ENCODE peak calls at places on chromosomes 5 and 9, in ten cellular contexts. X, R, J, G, K, F, C, V, P and D are unnamed samples.

GRCh38 chr5:159965031-159965837 is 43.7 kb upstream of the TTC1 start:
- DNase-seq in V (peak), J (no peak), C (peak), G (no peak), R (peak), P (peak), K (peak), F (peak), X (peak), D (no peak)

GRCh38 chr9:124602204-124602603 is 95.0 kb upstream of the NR5A1 start:
- DNase-seq in J (no peak), K (no peak), X (no peak), R (no peak), C (peak), G (no peak), V (no peak), F (no peak), P (no peak), D (no peak)

GRCh38 chr9:121975801-121976277 is 117.3 kb downstream of the TTLL11 start:
- DNase-seq in V (no peak), C (peak), G (no peak), X (no peak), J (no peak), K (no peak), P (no peak), F (no peak), R (no peak), D (no peak)

GRCh38 chr5:37495668-37496067 is 116.5 kb downstream of the WDR70 start:
- DNase-seq in J (peak), X (no peak), F (no peak), P (no peak), C (peak), G (no peak), R (no peak), V (no peak), K (peak), D (no peak)

GRCh38 chr5:171867786-171868185 is 82.2 kb downstream of the SMIM23 start:
- DNase-seq in J (no peak), C (no peak), F (no peak), X (no peak), V (no peak), K (no peak), G (no peak), P (no peak), R (no peak), D (no peak)

GRCh38 chr5:179332741-179333290 is 12.4 kb downstream of the ADAMTS2 start:
- DNase-seq in F (no peak), C (no peak), X (no peak), V (no peak), P (no peak), K (no peak), R (no peak), G (no peak), J (no peak), D (no peak)

GRCh38 chr9:101458955-101459631 is 23.5 kb upstream of the ALDOB start:
- DNase-seq in J (peak), R (peak), K (peak), P (peak), F (peak), X (no peak), V (no peak), C (peak), G (peak), D (peak)

GRCh38 chr5:138637256-138637655 is 62.1 kb upstream of the HSPA9 start:
- DNase-seq in C (no peak), X (no peak), K (no peak), F (no peak), P (no peak), G (no peak), R (no peak), V (no peak), J (no peak), D (no peak)

GRCh38 chr5:36683821-36684434 is 77.5 kb downstream of the SLC1A3 start:
- DNase-seq in G (no peak), K (peak), P (no peak), C (no peak), X (no peak), V (peak), R (no peak), J (peak), F (peak), D (no peak)

GRCh38 chr5:171711631-171712030 is 74.0 kb upstream of the SMIM23 start:
- DNase-seq in F (peak), X (no peak), P (no peak), R (no peak), J (no peak), V (no peak), G (no peak), C (no peak), K (no peak), D (no peak)

GRCh38 chr9:127987103-127987614 is 6.4 kb upstream of the EEIG1 start:
- DNase-seq in C (peak), J (no peak), K (no peak), R (no peak), F (peak), G (peak), P (no peak), X (no peak), V (no peak), D (no peak)

GRCh38 chr9:4515958-4516375 is 25.7 kb downstream of the SLC1A1 start:
- DNase-seq in V (no peak), K (peak), F (no peak), C (no peak), R (no peak), G (no peak), J (no peak), X (no peak), P (no peak), D (no peak)

DNA sequence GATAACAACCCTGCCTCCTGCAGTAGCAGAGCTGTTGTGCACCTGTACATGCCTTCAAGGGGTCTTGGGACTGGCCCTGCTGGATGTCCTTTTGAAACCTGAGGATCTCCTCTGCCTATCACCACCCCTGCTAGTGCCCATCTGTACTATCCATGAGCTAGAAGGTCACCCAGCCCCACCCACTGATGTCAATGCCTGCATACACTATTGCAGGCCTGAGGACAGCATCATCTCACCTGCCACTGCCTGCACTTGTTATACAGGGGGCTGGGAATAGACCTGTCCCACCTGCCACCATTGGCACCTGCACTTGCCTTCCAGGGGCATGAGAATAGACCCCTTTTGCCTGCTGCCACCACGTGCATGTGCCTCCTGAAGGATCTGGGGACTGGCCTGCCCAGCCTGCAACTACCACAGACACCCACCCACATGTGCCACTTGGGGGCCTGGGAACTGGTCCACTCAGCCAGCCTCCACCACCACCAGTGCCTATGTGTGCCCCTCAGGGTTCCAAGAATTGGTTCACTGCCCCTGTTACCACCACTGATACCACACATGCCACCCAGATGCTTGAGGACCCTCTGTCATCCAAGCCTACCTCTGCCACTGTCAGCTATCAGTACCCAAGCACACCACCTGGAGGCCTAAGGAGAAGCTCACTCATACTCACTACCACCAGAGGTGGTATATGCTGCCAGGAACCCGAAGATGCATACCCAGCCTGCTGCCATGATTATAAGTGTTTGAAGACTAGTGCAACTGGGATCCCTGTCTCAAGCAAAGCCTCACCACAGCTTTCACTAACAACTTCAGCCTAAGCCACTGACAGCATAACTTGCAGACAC is 159.7 kb downstream of the SGCD start:
- DNase-seq in P (no peak), K (no peak), C (no peak), G (no peak), X (no peak), R (no peak), J (no peak), V (no peak), F (no peak), D (no peak)
- TF ChIP-seq CTCF in P (no peak), K (no peak), C (no peak), G (no peak), X (no peak), R (no peak), J (no peak), V (no peak), F (no peak), D (no peak)

GRCh38 chr5:128009399-128009798 is 74.2 kb upstream of the SLC12A2 start:
- DNase-seq in P (no peak), F (no peak), V (no peak), K (no peak), G (no peak), X (no peak), R (no peak), J (no peak), C (no peak), D (no peak)

GRCh38 chr5:128019391-128019790 is 64.2 kb upstream of the SLC12A2 start:
- DNase-seq in C (no peak), F (no peak), X (no peak), R (no peak), K (no peak), V (no peak), J (no peak), G (no peak), P (no peak), D (no peak)

GRCh38 chr5:128015978-128016377 is 67.6 kb upstream of the SLC12A2 start:
- DNase-seq in X (no peak), P (no peak), F (no peak), K (no peak), J (no peak), G (no peak), R (no peak), C (no peak), V (no peak), D (no peak)

GRCh38 chr5:128015478-128015877 is 68.1 kb upstream of the SLC12A2 start:
- DNase-seq in C (no peak), X (no peak), G (no peak), V (no peak), P (no peak), R (no peak), J (no peak), F (no peak), K (no peak), D (no peak)

GRCh38 chr5:128014578-128014977 is 69.0 kb upstream of the SLC12A2 start:
- DNase-seq in G (no peak), P (no peak), R (no peak), K (no peak), F (no peak), X (no peak), V (no peak), C (no peak), J (no peak), D (no peak)
- TF ChIP-seq CTCF in G (no peak), P (no peak), R (no peak), K (no peak), F (no peak), X (no peak), V (no peak), C (no peak), J (no peak), D (no peak)

GRCh38 chr5:8012131-8012977 is 143.4 kb downstream of the MTRR start:
- DNase-seq in K (no peak), C (peak), R (no peak), J (no peak), X (no peak), F (no peak), P (no peak), G (no peak), V (no peak), D (no peak)
- TF ChIP-seq CTCF in K (no peak), C (no peak), R (no peak), J (no peak), X (no peak), F (no peak), P (no peak), G (no peak), V (no peak), D (no peak)

DNA sequence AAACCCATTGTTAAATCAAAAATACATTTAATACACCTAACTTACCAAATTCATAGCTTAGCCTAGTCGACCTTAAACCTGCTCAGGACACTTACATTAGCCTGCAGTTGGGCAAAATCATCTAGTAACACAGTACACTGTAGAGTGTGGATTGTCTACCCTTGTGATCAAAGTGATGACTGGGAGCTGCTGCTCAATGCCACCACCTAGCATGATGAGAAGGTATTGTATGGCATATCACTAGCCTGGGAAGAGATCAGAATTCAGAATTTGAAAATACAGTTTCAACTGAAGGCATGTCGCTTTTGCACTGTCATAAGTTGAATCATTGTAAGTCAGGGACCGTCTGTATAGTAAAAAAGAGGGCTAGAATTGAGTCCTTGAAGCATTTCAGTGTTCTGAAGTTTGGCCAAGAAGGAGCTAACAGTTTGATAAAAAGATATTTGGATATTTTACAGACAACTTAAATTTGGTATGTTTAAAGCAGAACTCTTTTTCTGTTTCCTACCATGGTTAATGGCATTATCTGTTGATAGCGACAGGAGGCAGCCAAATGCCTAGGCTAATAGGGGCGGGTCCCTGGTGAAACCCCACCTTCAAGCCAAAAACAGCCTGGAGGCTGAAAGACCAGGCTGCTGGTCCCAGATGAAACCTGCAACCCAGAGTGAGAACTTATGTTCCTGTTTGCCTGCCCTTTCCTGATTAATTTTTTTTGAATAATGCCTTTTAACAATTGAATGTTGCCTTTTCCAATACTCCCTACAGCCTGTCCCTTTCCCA is 23.0 kb downstream of the SMIM15 start:
- DNase-seq in J (no peak), R (no peak), C (peak), K (peak), F (no peak), X (no peak), V (no peak), P (no peak), G (no peak), D (no peak)
- TF ChIP-seq CTCF in J (peak), R (no peak), C (peak), K (peak), F (no peak), X (no peak), V (no peak), P (peak), G (peak), D (peak)

DNA sequence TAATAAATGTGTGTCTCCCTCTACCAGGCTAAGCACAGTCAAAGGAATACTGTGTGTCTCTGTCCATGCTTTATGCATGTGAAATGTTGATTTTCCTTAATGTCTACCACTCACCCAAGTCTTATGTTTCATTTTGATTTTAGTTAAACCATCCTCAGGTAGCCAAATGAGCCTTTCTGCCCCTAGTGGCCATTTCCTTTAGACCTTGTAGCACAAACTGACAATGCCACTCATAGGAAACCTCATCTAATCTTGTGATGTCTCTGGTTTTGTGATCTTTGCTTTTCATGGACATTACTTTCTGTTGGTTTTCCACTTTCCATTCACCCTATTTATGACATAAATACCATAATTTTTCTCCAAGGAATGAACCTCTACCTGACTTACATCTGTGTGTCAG is 820.8 kb downstream of the MAT2B start:
- DNase-seq in X (no peak), C (peak), J (no peak), K (no peak), V (no peak), G (no peak), F (no peak), P (peak), R (no peak), D (no peak)
- TF ChIP-seq CTCF in X (no peak), C (no peak), J (peak), K (peak), V (no peak), G (no peak), F (no peak), P (peak), R (no peak), D (no peak)

GRCh38 chr5:53167836-53168235 is 58.3 kb upstream of the MOCS2 start:
- DNase-seq in G (no peak), V (no peak), X (no peak), F (peak), C (no peak), J (no peak), R (no peak), P (no peak), K (no peak), D (no peak)

GRCh38 chr5:53170748-53171349 is 61.3 kb upstream of the MOCS2 start:
- DNase-seq in X (no peak), V (no peak), K (peak), R (peak), C (peak), F (no peak), J (no peak), G (peak), P (peak), D (no peak)

GRCh38 chr5:53169933-53170332 is 60.4 kb upstream of the MOCS2 start:
- DNase-seq in R (no peak), X (no peak), P (no peak), F (no peak), J (no peak), K (no peak), C (no peak), G (no peak), V (no peak), D (no peak)

GRCh38 chr5:53172630-53173029 is 63.1 kb upstream of the MOCS2 start:
- DNase-seq in X (no peak), V (no peak), F (no peak), R (no peak), G (no peak), K (no peak), P (no peak), C (no peak), J (no peak), D (no peak)

DNA sequence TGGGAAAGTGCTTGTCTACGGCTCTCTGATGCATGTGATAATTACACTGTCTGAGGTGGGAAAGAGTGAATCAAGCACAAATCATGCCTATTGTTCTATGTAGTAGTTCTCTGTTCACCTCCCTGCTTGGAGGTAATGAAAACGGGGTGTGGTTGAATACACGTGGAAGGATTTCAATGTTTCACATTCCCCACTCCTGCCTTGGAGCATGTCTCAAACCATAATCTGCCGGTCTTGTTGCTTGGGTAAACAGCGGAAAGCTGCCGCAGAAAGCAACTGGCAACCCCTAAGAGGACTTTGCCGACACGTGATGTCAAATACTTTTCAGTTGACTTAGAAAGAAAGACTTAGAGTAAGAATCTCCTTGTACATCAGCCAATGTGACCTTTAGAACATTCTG is 63.5 kb upstream of the MOCS2 start:
- DNase-seq in V (no peak), K (no peak), X (no peak), F (no peak), P (no peak), C (no peak), R (no peak), G (no peak), J (no peak), D (no peak)
- TF ChIP-seq CTCF in V (no peak), K (no peak), X (no peak), F (no peak), P (no peak), C (no peak), R (no peak), G (no peak), J (no peak), D (no peak)

GRCh38 chr5:33167541-33167940 is 273.2 kb upstream of the TARS1 start:
- DNase-seq in X (no peak), G (no peak), R (no peak), J (no peak), F (no peak), P (no peak), C (no peak), V (no peak), K (no peak), D (no peak)

GRCh38 chr5:33170414-33170813 is 270.4 kb upstream of the TARS1 start:
- DNase-seq in X (no peak), V (no peak), F (no peak), G (no peak), C (peak), J (no peak), R (no peak), K (no peak), P (peak), D (no peak)

GRCh38 chr5:33166971-33167370 is 273.8 kb upstream of the TARS1 start:
- DNase-seq in K (no peak), P (no peak), V (no peak), F (no peak), G (no peak), J (no peak), X (no peak), R (no peak), C (no peak), D (no peak)

GRCh38 chr5:33162057-33162456 is 278.7 kb upstream of the TARS1 start:
- DNase-seq in J (no peak), C (no peak), G (no peak), P (no peak), K (no peak), R (no peak), V (no peak), F (no peak), X (no peak), D (no peak)

GRCh38 chr5:33166522-33166921 is 274.2 kb upstream of the TARS1 start:
- DNase-seq in G (no peak), P (peak), X (no peak), J (no peak), R (no peak), V (no peak), F (no peak), C (no peak), K (peak), D (no peak)
- TF ChIP-seq CTCF in G (no peak), P (peak), X (no peak), J (no peak), R (no peak), V (no peak), F (no peak), C (no peak), K (no peak), D (no peak)

GRCh38 chr9:96441798-96442445 is 8.0 kb upstream of the HABP4 start:
- DNase-seq in P (peak), F (no peak), J (no peak), K (peak), G (no peak), C (peak), X (no peak), R (peak), V (no peak), D (no peak)
- TF ChIP-seq CTCF in P (peak), F (peak), J (peak), K (peak), G (peak), C (peak), X (no peak), R (peak), V (peak), D (peak)

GRCh38 chr9:77756449-77756848 is 108.3 kb upstream of the GNA14 start:
- DNase-seq in R (no peak), F (no peak), C (peak), V (no peak), G (no peak), J (no peak), X (no peak), P (no peak), K (no peak), D (no peak)
- TF ChIP-seq CTCF in R (no peak), F (no peak), C (peak), V (no peak), G (peak), J (no peak), X (no peak), P (peak), K (no peak), D (no peak)

GRCh38 chr9:105656131-105656921 is 5.9 kb upstream of the TAL2 start:
- DNase-seq in J (no peak), K (peak), V (no peak), R (peak), G (no peak), P (no peak), C (peak), F (peak), X (peak), D (no peak)
- TF ChIP-seq CTCF in J (no peak), K (peak), V (peak), R (no peak), G (peak), P (no peak), C (peak), F (peak), X (no peak), D (no peak)